ENCODE peak calls at places on chromosome 5, in eight cellular contexts. J is ovary, M is glutamatergic neuron, X is ELR, I is left colon, N is astrocyte of the spinal cord, T is NCI-H2081, W is kidney. V is an unnamed sample.
A peak's percentile ranks its signal among the peaks of the same experiment; 100 is the strongest.

GRCh38 chr5:91104062-91104448 is 279.1 kb downstream of the ARRDC3 start:
- DNase-seq in I (no peak), W (no peak), M (no peak), J (no peak), N (no peak), T (no peak), X (no peak), V (no peak)

GRCh38 chr5:168314735-168315411 is 23.4 kb downstream of the WWC1 start:
- DNase-seq in T (no peak), M (no peak), X (peak; percentile 97), I (peak; percentile 95), N (peak; percentile 90), W (peak; percentile 88), J (no peak), V (peak; percentile 86)

GRCh38 chr5:66742083-66742895 is 146.1 kb downstream of the MAST4 start:
- DNase-seq in I (no peak), N (no peak), W (no peak), M (no peak), X (peak; percentile 18), J (peak; percentile 45), T (no peak), V (no peak)

GRCh38 chr5:139456776-139457175 is 5.8 kb downstream of the ECSCR start:
- DNase-seq in T (no peak), X (no peak), J (no peak), N (no peak), I (no peak), W (no peak), M (no peak), V (no peak)

GRCh38 chr5:145826869-145827268 is 8.3 kb downstream of the PRELID2 start:
- DNase-seq in J (no peak), T (no peak), X (no peak), I (no peak), M (no peak), W (no peak), N (no peak), V (no peak)

GRCh38 chr5:141003791-141004601 is 37.7 kb downstream of the PCDHAC2 start:
- DNase-seq in J (no peak), T (peak; percentile 62), I (peak; percentile 33), W (peak; percentile 66), X (no peak), M (no peak), N (no peak), V (peak; percentile 76)

GRCh38 chr5:31688515-31689092 is 49.7 kb downstream of the PDZD2 start:
- DNase-seq in I (no peak), M (no peak), T (no peak), X (no peak), W (no peak), J (no peak), N (no peak), V (no peak)

GRCh38 chr5:25439025-25439424 is 794.2 kb upstream of the CDH10 start:
- DNase-seq in X (no peak), J (no peak), M (no peak), I (no peak), N (no peak), T (no peak), W (no peak), V (no peak)

GRCh38 chr5:178993955-178994579 is 1.1 kb downstream of the GRM6 start:
- DNase-seq in W (no peak), J (no peak), N (no peak), X (no peak), M (no peak), T (no peak), I (no peak), V (no peak)

GRCh38 chr5:133376986-133377385 is 235.4 kb downstream of the FSTL4 start:
- DNase-seq in T (no peak), I (no peak), M (no peak), J (no peak), X (peak; percentile 4), N (no peak), W (no peak), V (no peak)

GRCh38 chr5:95609711-95610110 is 10.2 kb upstream of the GPR150 start:
- DNase-seq in J (no peak), M (no peak), W (no peak), I (no peak), T (no peak), N (no peak), X (no peak), V (no peak)

GRCh38 chr5:170861855-170862766 is at the start of gene RANBP17:
- DNase-seq in W (peak; percentile 81), N (peak; percentile 79), M (peak; percentile 89), J (peak; percentile 12), T (peak; percentile 58), X (peak; percentile 87), I (peak; percentile 63), V (no peak)

GRCh38 chr5:125412561-125413535 is 666.4 kb upstream of the ZNF608 start:
- DNase-seq in N (peak; percentile 94), T (peak; percentile 94), M (peak; percentile 91), I (peak; percentile 85), W (peak; percentile 93), X (peak; percentile 74), J (peak; percentile 54), V (peak; percentile 95)

GRCh38 chr5:59062986-59063683 is 480.3 kb downstream of the RAB3C start:
- DNase-seq in T (no peak), J (no peak), W (no peak), M (no peak), I (no peak), N (peak; percentile 53), X (no peak), V (no peak)

GRCh38 chr5:147796556-147797308 is 14.2 kb upstream of the JAKMIP2 start:
- DNase-seq in N (no peak), T (no peak), J (no peak), W (no peak), M (no peak), I (no peak), X (no peak), V (no peak)

GRCh38 chr5:133794066-133794465 is 174.4 kb downstream of the C5orf15 start:
- DNase-seq in X (no peak), J (no peak), M (no peak), W (no peak), T (no peak), I (no peak), N (no peak), V (no peak)

GRCh38 chr5:153883829-153884228 is 154.9 kb downstream of the FAM114A2 start:
- DNase-seq in J (no peak), M (no peak), W (no peak), T (no peak), X (peak; percentile 57), I (no peak), N (peak; percentile 59), V (no peak)

GRCh38 chr5:2909035-2909434 is 157.6 kb upstream of the IRX2 start:
- DNase-seq in J (no peak), W (no peak), X (no peak), T (no peak), I (no peak), N (no peak), M (no peak), V (no peak)